ENCODE peak calls at places on chromosomes 6 and 20, in four cellular contexts. I, E, M and H are unnamed samples.

GRCh38 chr6:170193326-170193821 is 97.5 kb downstream of the DLL1 start:
- DNase-seq in I (no peak), E (no peak), M (no peak), H (no peak)

GRCh38 chr6:117989086-117989485 is 82.0 kb downstream of the SLC35F1 start:
- DNase-seq in M (no peak), E (no peak), I (no peak), H (no peak)

GRCh38 chr20:62252342-62252966 is 14.1 kb downstream of the OSBPL2 start:
- DNase-seq in E (no peak), I (no peak), M (no peak), H (no peak)

GRCh38 chr6:87176493-87176892 is 21.1 kb downstream of the ZNF292 start:
- DNase-seq in E (no peak), M (no peak), I (no peak), H (no peak)

GRCh38 chr6:158667360-158667981 is 17.6 kb downstream of the SYTL3 start:
- DNase-seq in E (no peak), M (no peak), I (no peak), H (no peak)

GRCh38 chr20:25239387-25240370 is 8.2 kb upstream of the PYGB start:
- DNase-seq in E (no peak), M (no peak), I (no peak), H (no peak)

GRCh38 chr6:159533568-159533967 is 159.5 kb downstream of the SOD2 start:
- DNase-seq in E (no peak), M (no peak), I (no peak), H (no peak)

GRCh38 chr6:21067521-21067920 is 526.0 kb upstream of the SOX4 start:
- DNase-seq in I (no peak), E (peak), M (no peak), H (peak)

GRCh38 chr6:75402296-75402695 is 91.3 kb downstream of the FILIP1 start:
- DNase-seq in E (no peak), M (no peak), I (no peak), H (peak)

GRCh38 chr20:36092424-36093024 is 62.0 kb upstream of the EPB41L1 start:
- DNase-seq in E (peak), I (no peak), M (no peak), H (no peak)

GRCh38 chr6:38567436-38567835 is 72.3 kb downstream of the BTBD9 start:
- DNase-seq in I (no peak), E (peak), M (no peak), H (peak)

GRCh38 chr20:62122659-62123449 is 579 bp downstream of the LSM14B start:
- DNase-seq in M (no peak), E (peak), I (no peak), H (no peak)

GRCh38 chr20:3815703-3816315 is 4.5 kb upstream of the AP5S1 start:
- DNase-seq in E (no peak), M (no peak), I (no peak), H (no peak)

GRCh38 chr6:155224031-155224451 is 39.8 kb upstream of the CLDN20 start:
- DNase-seq in I (no peak), M (peak), E (no peak), H (peak)
- TF ChIP-seq FOSL1 in I (no peak), M (no peak), E (peak), H (peak)

DNA sequence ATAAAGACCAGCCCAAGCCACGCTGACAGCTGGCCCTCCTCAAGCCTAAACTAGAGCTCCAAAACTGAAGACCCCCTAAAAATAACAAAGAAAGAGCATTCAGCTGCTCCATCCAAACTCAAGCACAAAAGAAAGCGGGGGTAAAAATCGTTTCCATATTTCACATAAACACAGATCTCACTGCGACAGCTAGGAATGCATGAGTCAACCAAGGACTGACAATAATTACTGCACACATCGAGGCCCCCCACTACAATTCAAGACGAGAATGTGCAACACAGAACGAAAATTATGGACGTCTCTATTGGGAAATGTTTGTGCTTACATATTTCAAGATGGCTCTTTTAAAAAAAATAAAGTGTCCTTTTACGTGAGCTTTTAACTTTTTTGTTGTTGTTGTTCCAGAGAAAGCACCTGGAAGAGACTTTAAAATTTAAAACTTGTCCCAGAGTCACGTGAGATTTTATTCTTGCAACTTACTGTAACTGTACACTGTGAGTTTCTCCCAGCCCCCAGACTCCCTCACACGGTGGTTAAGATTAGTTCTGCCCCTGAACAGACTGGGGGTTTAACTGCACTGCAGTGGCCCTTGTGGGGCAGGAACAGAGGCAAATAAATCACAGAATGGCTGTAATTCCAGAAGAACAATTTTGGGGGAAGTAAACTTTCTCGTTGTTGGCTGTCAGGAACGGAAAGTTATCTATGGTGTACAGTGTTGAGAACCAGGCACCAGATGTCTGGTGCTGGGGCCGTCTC is 30.9 kb downstream of the CNKSR3 start:
- DNase-seq in I (no peak), E (no peak), M (no peak), H (no peak)
- H3K9ac ChIP-seq in I (no peak), E (peak), M (no peak), H (no peak)

DNA sequence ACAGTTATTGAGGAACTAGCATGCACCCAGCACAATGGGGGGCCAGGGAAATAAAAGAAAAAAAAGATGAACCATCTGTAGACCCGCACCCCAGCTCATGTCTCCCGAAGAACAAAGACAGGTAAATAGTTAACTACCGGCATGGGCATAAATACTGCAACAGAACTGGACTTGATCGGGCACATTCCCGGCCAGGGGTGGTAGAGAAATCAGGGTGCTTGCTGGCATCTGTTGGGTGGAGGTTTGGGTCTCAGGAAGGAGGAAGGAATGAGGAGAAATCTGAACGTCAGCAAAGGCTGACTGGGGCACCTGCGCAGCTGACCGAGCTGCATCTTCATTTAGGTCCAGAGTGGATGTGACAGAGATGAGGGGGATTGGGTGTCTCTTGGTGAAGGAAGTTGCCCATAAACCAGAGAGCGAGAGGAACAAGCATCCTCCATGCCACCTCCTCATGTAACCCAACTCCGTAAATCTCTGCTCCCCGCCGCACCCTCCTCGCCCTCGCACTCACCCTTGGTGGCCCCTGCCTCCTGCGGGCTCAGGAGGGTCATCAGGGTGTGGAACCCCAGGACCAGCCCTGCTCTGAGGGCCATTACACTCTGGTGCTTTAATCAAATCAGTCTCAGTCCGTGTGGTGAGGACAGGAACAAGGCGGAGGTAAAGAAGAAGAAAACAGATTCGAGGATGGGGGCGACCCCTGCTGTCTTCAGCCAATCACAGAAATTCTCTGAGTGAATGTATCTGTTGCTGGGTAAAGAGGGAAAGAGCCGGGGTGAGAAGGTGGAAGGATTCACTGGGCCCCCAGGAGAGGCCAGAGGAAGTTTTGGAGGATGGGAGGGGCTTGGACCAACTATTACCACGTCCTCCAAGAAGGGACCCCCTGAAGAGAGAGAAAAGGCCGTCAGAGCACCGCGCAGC is at the start of gene HLA-DOA:
- DNase-seq in I (peak), M (no peak), E (no peak), H (peak)
- TF ChIP-seq FOSL1 in I (no peak), M (no peak), E (no peak), H (no peak)

DNA sequence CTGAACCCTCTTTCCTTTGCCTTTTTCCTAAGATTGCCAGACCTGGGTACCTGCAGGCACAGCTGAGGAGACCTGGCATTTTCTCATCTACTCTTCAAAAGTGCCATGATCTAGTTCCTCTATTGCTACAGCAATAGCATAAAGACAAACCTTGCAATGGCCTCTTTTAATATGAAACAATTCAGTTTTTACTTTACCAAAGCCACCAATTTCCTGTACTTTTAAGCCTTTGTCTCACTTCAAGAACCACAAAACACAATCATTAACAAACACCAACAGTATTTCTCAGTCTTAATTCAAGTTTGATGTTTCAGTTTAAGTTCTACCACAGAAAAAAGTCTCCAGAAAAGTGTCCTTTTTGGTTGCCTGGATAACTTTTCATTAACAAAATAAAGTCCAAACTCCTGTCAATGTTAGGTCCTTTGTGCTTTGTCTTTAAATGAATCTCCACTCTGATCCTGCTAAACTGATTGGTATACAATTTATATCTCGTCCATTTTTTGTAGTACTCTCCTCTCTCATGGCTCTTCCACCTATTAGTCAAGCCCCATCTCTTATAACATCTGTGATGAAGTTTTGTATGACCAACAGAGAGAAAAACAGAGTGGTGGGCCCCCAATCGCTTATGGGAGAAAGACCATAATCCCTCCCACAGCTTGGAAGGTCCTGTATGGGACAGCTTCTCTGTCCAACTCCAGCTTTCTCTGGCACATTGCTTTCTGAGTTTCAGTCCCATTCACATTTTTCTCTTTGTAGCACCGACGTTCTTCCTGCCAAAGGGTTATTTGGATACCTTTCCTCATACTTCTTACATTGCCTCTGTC is 50.5 kb upstream of the THEMIS start:
- DNase-seq in I (no peak), E (no peak), M (no peak), H (no peak)
- H3K9ac ChIP-seq in I (no peak), E (no peak), M (no peak), H (no peak)